ENCODE peak calls at places on chromosomes 1 and 21, in six cellular contexts. S, J, O, U, C and E are unnamed samples.

GRCh38 chr1:25912076-25912831 is 6.0 kb upstream of the STMN1 start:
- DNase-seq in S (no peak), J (peak; percentile 38), O (peak; percentile 83), U (no peak), C (no peak), E (no peak)

GRCh38 chr1:24126672-24127023 is 14.7 kb upstream of the MYOM3 start:
- DNase-seq in U (no peak), O (no peak), S (no peak), J (no peak), C (no peak), E (no peak)

GRCh38 chr1:112058815-112059450 is 69.5 kb upstream of the KCND3 start:
- DNase-seq in J (no peak), C (no peak), O (no peak), U (no peak), S (no peak), E (no peak)

GRCh38 chr1:5478156-5478695 is 514.0 kb downstream of the NPHP4 start:
- DNase-seq in S (no peak), O (no peak), C (no peak), J (no peak), U (no peak), E (no peak)

GRCh38 chr1:99107680-99108079 is 103.0 kb upstream of the PLPPR5 start:
- DNase-seq in S (no peak), U (no peak), C (no peak), O (no peak), J (no peak), E (no peak)

GRCh38 chr1:201591981-201592380 is 53.1 kb downstream of the NAV1 start:
- DNase-seq in J (no peak), C (no peak), O (no peak), S (no peak), U (no peak), E (no peak)

GRCh38 chr1:63643926-63644325 is 50.7 kb downstream of the PGM1 start:
- DNase-seq in J (no peak), U (no peak), C (no peak), O (no peak), S (peak; percentile 57), E (no peak)

GRCh38 chr1:7469255-7469938 is 301.7 kb upstream of the VAMP3 start:
- DNase-seq in J (no peak), O (peak; percentile 95), U (no peak), S (no peak), C (no peak), E (no peak)

GRCh38 chr21:46660505-46660904 is 25.0 kb downstream of the PRMT2 start:
- DNase-seq in U (no peak), S (no peak), O (no peak), J (no peak), C (no peak), E (no peak)

GRCh38 chr1:211174375-211174774 is 40.4 kb upstream of the KCNH1 start:
- DNase-seq in U (no peak), S (no peak), C (no peak), J (no peak), O (no peak), E (no peak)

GRCh38 chr1:245404527-245404926 is 249.7 kb downstream of the KIF26B start:
- DNase-seq in C (no peak), J (no peak), U (no peak), S (no peak), O (no peak), E (no peak)

GRCh38 chr1:27316860-27317259 is 5.1 kb upstream of the TMEM222 start:
- DNase-seq in C (no peak), S (no peak), J (no peak), U (no peak), O (no peak), E (no peak)

GRCh38 chr1:184838374-184838995 is 83.8 kb upstream of the EDEM3 start:
- DNase-seq in C (no peak), J (peak; percentile 69), U (no peak), S (peak; percentile 46), O (peak; percentile 99), E (no peak)

GRCh38 chr21:44732956-44733355 is 21.6 kb upstream of the TSPEAR start:
- DNase-seq in S (no peak), C (no peak), O (no peak), J (no peak), U (peak; percentile 55), E (no peak)

GRCh38 chr1:226149806-226150205 is 36.7 kb downstream of the ACBD3 start:
- DNase-seq in C (no peak), U (no peak), S (no peak), O (peak; percentile 44), J (no peak), E (no peak)

GRCh38 chr21:38819719-38820147 is 14.0 kb downstream of the ETS2 start:
- DNase-seq in J (no peak), O (peak; percentile 68), C (no peak), U (no peak), S (no peak), E (no peak)

GRCh38 chr21:15667010-15667409 is 62.8 kb upstream of the USP25 start:
- DNase-seq in U (no peak), J (no peak), S (no peak), C (no peak), O (peak; percentile 84), E (no peak)

GRCh38 chr1:236018885-236019453 is 45.9 kb downstream of the NID1 start:
- DNase-seq in O (peak; percentile 77), S (peak; percentile 31), J (no peak), C (no peak), U (peak; percentile 83), E (no peak)

GRCh38 chr1:51607676-51608075 is 9.2 kb upstream of the OSBPL9 start:
- DNase-seq in J (no peak), S (no peak), U (no peak), O (no peak), C (no peak), E (no peak)

DNA sequence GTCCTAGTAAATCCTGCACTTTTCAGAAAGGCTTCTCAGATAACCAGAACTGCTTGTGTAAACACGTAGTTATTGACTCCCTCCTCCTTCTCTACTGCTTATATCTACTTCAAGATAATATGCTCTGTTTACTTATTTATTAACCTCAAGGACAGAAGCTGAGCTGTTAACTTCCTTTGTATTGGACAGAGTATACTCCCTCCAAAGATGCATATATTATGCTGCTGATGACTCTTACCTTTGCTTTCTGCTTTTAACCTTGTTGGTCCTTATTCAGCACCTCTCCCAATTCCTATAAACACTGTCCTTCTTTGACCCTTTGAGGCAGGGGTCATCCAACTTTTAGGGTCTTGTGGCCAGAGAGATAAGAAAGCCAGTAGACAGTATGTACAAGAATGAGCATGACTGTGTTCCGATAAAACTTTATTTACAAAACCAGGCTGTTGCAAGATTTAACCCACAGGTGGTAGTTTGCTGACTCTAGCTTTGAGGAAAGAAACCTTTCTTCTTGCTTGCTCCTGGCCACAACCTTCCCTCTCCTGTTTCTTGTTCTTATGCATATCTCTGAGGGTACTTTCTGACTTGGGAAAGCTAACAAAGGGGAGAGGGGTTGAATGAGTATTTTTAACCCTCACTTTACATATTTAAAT is 4.9 kb downstream of the TPM3 start:
- DNase-seq in S (no peak), O (no peak), J (no peak), C (no peak), U (no peak), E (no peak)
- H3K4me3 ChIP-seq in S (no peak overlapping the region), O (no peak overlapping the region), J (no peak overlapping the region), C (no peak overlapping the region), U (no peak overlapping the region), E (no peak overlapping the region)

GRCh38 chr1:232589809-232590741 is 39.9 kb downstream of the SIPA1L2 start:
- DNase-seq in O (peak; percentile 38), U (no peak), C (no peak), S (no peak), J (no peak), E (no peak)

GRCh38 chr1:232589111-232589808 is 40.7 kb downstream of the SIPA1L2 start:
- DNase-seq in J (no peak), C (no peak), U (no peak), O (no peak), S (no peak), E (no peak)

GRCh38 chr1:232590742-232591082 is 39.2 kb downstream of the SIPA1L2 start:
- DNase-seq in U (no peak), S (no peak), C (no peak), J (no peak), O (no peak), E (no peak)

GRCh38 chr1:232594018-232594502 is 35.9 kb downstream of the SIPA1L2 start:
- DNase-seq in C (no peak), S (no peak), O (peak; percentile 26), J (no peak), U (no peak), E (no peak)

GRCh38 chr1:232591344-232591743 is 38.6 kb downstream of the SIPA1L2 start:
- DNase-seq in O (no peak), J (no peak), U (no peak), C (no peak), S (no peak), E (peak; percentile 22)
- H3K27ac ChIP-seq in O (no peak overlapping the region), J (no peak overlapping the region), U (no peak overlapping the region), C (peak overlapping the region; percentile 68), S (no peak overlapping the region), E (no peak overlapping the region)

DNA sequence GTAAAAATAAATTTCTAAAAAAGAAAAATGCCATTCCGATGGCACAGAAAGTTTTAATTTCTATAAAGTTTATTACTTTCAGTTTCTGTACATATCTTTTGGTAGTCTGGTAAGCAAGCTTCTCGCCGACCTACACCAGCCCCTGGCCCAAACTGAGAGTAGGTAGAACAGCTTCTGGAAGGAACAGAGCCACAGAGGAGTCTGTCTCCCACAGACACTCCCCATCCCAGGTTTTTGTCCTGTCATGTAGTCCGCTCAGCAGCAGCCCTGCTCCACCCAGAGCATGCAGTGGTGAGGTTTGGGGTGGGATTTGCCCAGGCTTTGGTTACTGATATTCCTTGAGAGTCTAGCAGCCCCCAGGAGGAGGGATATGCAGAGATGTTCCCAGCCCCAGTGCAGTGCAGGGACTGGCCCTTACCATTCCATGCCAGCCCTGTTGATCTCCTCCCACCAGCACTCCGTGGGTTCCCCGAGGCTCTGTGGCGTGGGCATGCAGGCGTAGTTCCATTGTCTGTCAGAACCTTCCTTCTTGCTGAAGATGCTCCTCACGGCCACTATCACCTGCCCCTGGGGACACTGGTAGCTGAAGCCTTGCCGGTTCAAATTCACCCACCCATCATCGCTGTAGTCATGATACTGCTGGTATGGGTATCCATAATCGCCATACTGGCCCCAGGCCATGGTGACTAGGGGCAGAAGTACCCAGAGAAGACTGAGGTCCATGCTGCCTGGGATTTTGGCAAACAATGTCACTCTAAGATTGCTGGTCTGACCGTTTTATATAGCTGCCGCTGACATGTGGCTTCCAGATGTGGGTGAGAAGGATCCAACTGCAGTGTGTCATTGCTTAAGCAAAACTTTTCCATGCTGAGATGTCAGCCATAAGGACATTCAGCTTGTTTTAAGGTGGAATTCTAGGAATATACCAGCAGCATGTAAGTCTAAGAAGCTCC is at the start of gene DPT:
- DNase-seq in J (no peak), U (no peak), O (peak; percentile 90), C (no peak), S (no peak), E (no peak)
- H3K4me3 ChIP-seq in J (no peak within 1 kb of the TSS), U (peak within 1 kb of the TSS; percentile 12), O (peak within 1 kb of the TSS; percentile 38), C (no peak within 1 kb of the TSS), S (no peak within 1 kb of the TSS), E (no peak within 1 kb of the TSS)

DNA sequence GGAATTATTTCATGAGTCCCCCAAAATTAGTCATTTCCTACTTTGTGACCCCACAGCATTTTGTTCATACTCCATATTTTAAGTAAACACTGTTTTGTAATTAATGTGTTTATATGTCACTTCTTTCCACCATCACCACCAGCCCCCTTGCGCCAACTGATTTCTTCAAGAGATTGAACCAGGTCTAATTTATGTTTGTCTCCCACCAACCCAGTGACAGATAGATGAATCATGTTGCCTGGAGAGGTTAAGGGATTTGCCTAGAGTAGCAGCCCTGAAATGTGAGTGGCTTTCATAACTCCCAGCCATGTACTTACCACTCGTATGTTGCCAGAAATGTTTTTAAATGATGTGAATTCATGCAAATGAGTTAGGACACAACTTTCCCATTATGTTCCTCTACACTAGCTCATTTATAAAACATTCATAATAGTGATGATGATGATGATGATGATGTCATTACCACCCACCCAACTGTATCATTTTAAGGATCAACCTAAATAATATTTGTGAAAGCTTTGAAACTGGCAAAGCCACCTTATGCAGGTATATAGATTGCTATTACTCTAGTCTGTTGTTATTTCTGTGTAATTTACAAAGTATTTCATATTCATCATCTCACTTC is 86.9 kb downstream of the LRRC8D start:
- DNase-seq in O (peak; percentile 76), J (no peak), C (no peak), U (no peak), S (no peak), E (no peak)
- H3K27ac ChIP-seq in O (peak overlapping the region; percentile 73), J (no peak overlapping the region), C (peak overlapping the region; percentile 58), U (no peak overlapping the region), S (no peak overlapping the region), E (no peak overlapping the region)